ENCODE peak calls at places on chromosomes 11 and 22, in four cellular contexts. One of them, this sample, is unnamed.
A peak's percentile ranks its signal among the peaks of the same experiment; 100 is the strongest.

GRCh38 chr11:118202599-118203422 is 22.0 kb downstream of the JAML start:
- DNase-seq in brain microvascular endothelial cell: no peak
- DNase-seq in mesenchymal stem cell: no peak
- DNase-seq in naive B cell: no peak
- DNase-seq in this sample: no peak

GRCh38 chr22:38724926-38725571 is 19.3 kb downstream of the GTPBP1 start:
- DNase-seq in brain microvascular endothelial cell: peak; percentile 22
- DNase-seq in mesenchymal stem cell: peak; percentile 61
- DNase-seq in naive B cell: no peak
- DNase-seq in this sample: peak; percentile 37

GRCh38 chr11:128939591-128939990 is 3.1 kb downstream of the TP53AIP1 start:
- DNase-seq in brain microvascular endothelial cell: no peak
- DNase-seq in mesenchymal stem cell: no peak
- DNase-seq in naive B cell: no peak
- DNase-seq in this sample: no peak

GRCh38 chr22:39910875-39911601 is 10.2 kb downstream of the GRAP2 start:
- DNase-seq in brain microvascular endothelial cell: no peak
- DNase-seq in mesenchymal stem cell: no peak
- DNase-seq in naive B cell: no peak
- DNase-seq in this sample: no peak

GRCh38 chr11:13055200-13055599 is 46.1 kb downstream of the RASSF10 start:
- DNase-seq in brain microvascular endothelial cell: no peak
- DNase-seq in mesenchymal stem cell: no peak
- DNase-seq in naive B cell: no peak
- DNase-seq in this sample: no peak

GRCh38 chr22:49977578-49977977 is 17.0 kb downstream of the PIM3 start:
- DNase-seq in brain microvascular endothelial cell: no peak
- DNase-seq in mesenchymal stem cell: no peak
- DNase-seq in naive B cell: no peak
- DNase-seq in this sample: no peak

GRCh38 chr11:73257342-73258103 is 14.6 kb upstream of the P2RY6 start:
- DNase-seq in brain microvascular endothelial cell: peak; percentile 79
- DNase-seq in mesenchymal stem cell: peak; percentile 85
- DNase-seq in naive B cell: no peak
- DNase-seq in this sample: peak; percentile 73

GRCh38 chr22:45400046-45400445 is 13.4 kb downstream of the SMC1B start:
- DNase-seq in brain microvascular endothelial cell: no peak
- DNase-seq in mesenchymal stem cell: no peak
- DNase-seq in naive B cell: no peak
- DNase-seq in this sample: no peak

GRCh38 chr11:69454018-69454417 is 27.4 kb upstream of the LINC01488 start:
- DNase-seq in brain microvascular endothelial cell: no peak
- DNase-seq in mesenchymal stem cell: no peak
- DNase-seq in naive B cell: no peak
- DNase-seq in this sample: no peak